ENCODE peak calls at places on chromosomes 2 and 18, in seven cellular contexts. U is astrocyte of the spinal cord; V is pons; W is stimulated activated CD4-positive, alpha-beta T cell treated with anti-CD3 and anti-CD28 coated beads, Interleukin-2, amount 100 ng/mL, for 24 hours; L is endothelial cell; E is AG20443; Z is T-helper 17 cell. O is an unnamed sample.
A peak's percentile ranks its signal among the peaks of the same experiment; 100 is the strongest.

GRCh38 chr2:101823347-101823791 is 125.9 kb downstream of the MAP4K4 start:
- DNase-seq in U (peak; percentile 82), V (peak; percentile 89), W (peak; percentile 71), L (peak; percentile 58), E (peak; percentile 46), Z (peak; percentile 37), O (peak; percentile 54)

GRCh38 chr18:41814651-41815050 is 140.4 kb upstream of the PIK3C3 start:
- DNase-seq in U (peak; percentile 39), V (no peak), W (no peak), L (no peak), E (no peak), Z (no peak), O (no peak)

GRCh38 chr2:242011516-242011915 is 142.0 kb downstream of the RTP5 start:
- DNase-seq in U (no peak), V (no peak), W (no peak), L (no peak), E (no peak), Z (no peak), O (no peak)

GRCh38 chr2:240789501-240790369 is 30.3 kb downstream of the KIF1A start:
- DNase-seq in U (no peak), V (no peak), W (peak; percentile 20), L (no peak), E (no peak), Z (no peak), O (no peak)

GRCh38 chr2:74302865-74303264 is 40.4 kb downstream of the SLC4A5 start:
- DNase-seq in U (no peak), V (no peak), W (no peak), L (no peak), E (no peak), Z (no peak), O (no peak)

GRCh38 chr2:54114936-54115283 is 505 bp upstream of the ACYP2 start:
- DNase-seq in U (no peak), V (no peak), W (no peak), L (no peak), E (no peak), Z (no peak), O (no peak)

GRCh38 chr18:75219684-75220083 is 9.1 kb downstream of the TSHZ1 start:
- DNase-seq in U (peak; percentile 25), V (no peak), W (no peak), L (no peak), E (no peak), Z (no peak), O (no peak)

GRCh38 chr18:8319798-8320477 is 289.3 kb upstream of the RAB12 start:
- DNase-seq in U (no peak), V (no peak), W (no peak), L (no peak), E (no peak), Z (no peak), O (no peak)

GRCh38 chr2:18077724-18078123 is 199.3 kb downstream of the KCNS3 start:
- DNase-seq in U (peak; percentile 90), V (no peak), W (no peak), L (no peak), E (peak; percentile 64), Z (no peak), O (no peak)

GRCh38 chr2:235070063-235070706 is 118.4 kb downstream of the SH3BP4 start:
- DNase-seq in U (no peak), V (no peak), W (no peak), L (no peak), E (no peak), Z (no peak), O (no peak)

GRCh38 chr2:171407030-171407707 is 26.6 kb downstream of the METTL8 start:
- DNase-seq in U (no peak), V (no peak), W (no peak), L (no peak), E (no peak), Z (no peak), O (no peak)